ENCODE peak calls at places on chromosomes 6 and 20, in six cellular contexts. One of them, this sample, is unnamed.

GRCh38 chr6:79646006-79646405 is 14.9 kb downstream of the SH3BGRL2 start:
- DNase-seq in H1: peak
- DNase-seq in GM12891: no peak
- DNase-seq in GM12878: no peak
- DNase-seq in K562: peak
- DNase-seq in HepG2: no peak
- DNase-seq in this sample: no peak

GRCh38 chr6:129276986-129277385 is 394.0 kb downstream of the LAMA2 start:
- DNase-seq in H1: no peak
- DNase-seq in GM12891: no peak
- DNase-seq in GM12878: no peak
- DNase-seq in K562: no peak
- DNase-seq in HepG2: no peak
- DNase-seq in this sample: no peak

GRCh38 chr6:39948156-39948850 is 14.0 kb upstream of the MOCS1 start:
- DNase-seq in H1: no peak
- DNase-seq in GM12891: no peak
- DNase-seq in GM12878: no peak
- DNase-seq in K562: no peak
- DNase-seq in HepG2: peak
- DNase-seq in this sample: no peak

GRCh38 chr6:166625356-166625755 is 1.7 kb downstream of the RPS6KA2 start:
- DNase-seq in H1: no peak
- DNase-seq in GM12891: no peak
- DNase-seq in GM12878: no peak
- DNase-seq in K562: no peak
- DNase-seq in HepG2: no peak
- DNase-seq in this sample: no peak

GRCh38 chr6:139250296-139251274 is 41.2 kb downstream of the TXLNB start:
- DNase-seq in H1: peak
- DNase-seq in GM12891: peak
- DNase-seq in GM12878: no peak
- DNase-seq in K562: peak
- DNase-seq in HepG2: peak
- DNase-seq in this sample: peak

GRCh38 chr6:1110164-1110563 is 201.7 kb upstream of the FOXQ1 start:
- DNase-seq in H1: peak
- DNase-seq in GM12891: no peak
- DNase-seq in GM12878: no peak
- DNase-seq in K562: no peak
- DNase-seq in HepG2: peak
- DNase-seq in this sample: no peak

GRCh38 chr6:140205795-140206593 is 831.5 kb upstream of the CITED2 start:
- DNase-seq in H1: no peak
- DNase-seq in GM12891: no peak
- DNase-seq in GM12878: no peak
- DNase-seq in K562: no peak
- DNase-seq in HepG2: no peak
- DNase-seq in this sample: no peak

GRCh38 chr20:2301164-2301622 is 5.4 kb downstream of the TGM3 start:
- DNase-seq in H1: no peak
- DNase-seq in GM12891: peak
- DNase-seq in GM12878: peak
- DNase-seq in K562: peak
- DNase-seq in HepG2: peak
- DNase-seq in this sample: peak

GRCh38 chr6:128519132-128519930 is 1.1 kb downstream of the PTPRK start:
- DNase-seq in H1: peak
- DNase-seq in GM12891: no peak
- DNase-seq in GM12878: no peak
- DNase-seq in K562: no peak
- DNase-seq in HepG2: peak
- DNase-seq in this sample: peak

GRCh38 chr20:2314759-2315439 is 19.1 kb downstream of the TGM3 start:
- DNase-seq in H1: no peak
- DNase-seq in GM12891: no peak
- DNase-seq in GM12878: no peak
- DNase-seq in K562: peak
- DNase-seq in HepG2: no peak
- DNase-seq in this sample: no peak

GRCh38 chr20:58693226-58694006 is 816 bp downstream of the NPEPL1 start:
- DNase-seq in H1: peak
- DNase-seq in GM12891: peak
- DNase-seq in GM12878: no peak
- DNase-seq in K562: no peak
- DNase-seq in HepG2: no peak
- DNase-seq in this sample: no peak

GRCh38 chr6:30508890-30509736 is 19.8 kb downstream of the HLA-E start:
- DNase-seq in H1: no peak
- DNase-seq in GM12891: no peak
- DNase-seq in GM12878: peak
- DNase-seq in K562: peak
- DNase-seq in HepG2: no peak
- DNase-seq in this sample: no peak

GRCh38 chr20:18456600-18456999 is 10.2 kb downstream of the DZANK1 start:
- DNase-seq in H1: no peak
- DNase-seq in GM12891: no peak
- DNase-seq in GM12878: no peak
- DNase-seq in K562: no peak
- DNase-seq in HepG2: no peak
- DNase-seq in this sample: no peak

GRCh38 chr6:108001696-108002231 is 43.8 kb upstream of the SEC63 start:
- DNase-seq in H1: no peak
- DNase-seq in GM12891: no peak
- DNase-seq in GM12878: no peak
- DNase-seq in K562: no peak
- DNase-seq in HepG2: peak
- DNase-seq in this sample: no peak

GRCh38 chr6:8130399-8130798 is 28.1 kb upstream of the EEF1E1 start:
- DNase-seq in H1: no peak
- DNase-seq in GM12891: no peak
- DNase-seq in GM12878: no peak
- DNase-seq in K562: no peak
- DNase-seq in HepG2: no peak
- DNase-seq in this sample: no peak

GRCh38 chr20:49247169-49247734 is 28.0 kb downstream of the DDX27 start:
- DNase-seq in H1: no peak
- DNase-seq in GM12891: no peak
- DNase-seq in GM12878: no peak
- DNase-seq in K562: no peak
- DNase-seq in HepG2: no peak
- DNase-seq in this sample: no peak

GRCh38 chr20:49248879-49249665 is 28.8 kb downstream of the ZNFX1 start:
- DNase-seq in H1: no peak
- DNase-seq in GM12891: no peak
- DNase-seq in GM12878: no peak
- DNase-seq in K562: no peak
- DNase-seq in HepG2: no peak
- DNase-seq in this sample: no peak

GRCh38 chr20:49247792-49248191 is 28.6 kb downstream of the DDX27 start:
- DNase-seq in H1: no peak
- DNase-seq in GM12891: no peak
- DNase-seq in GM12878: no peak
- DNase-seq in K562: no peak
- DNase-seq in HepG2: no peak
- DNase-seq in this sample: no peak

GRCh38 chr20:49248301-49248700 is 29.1 kb downstream of the DDX27 start:
- DNase-seq in H1: no peak
- DNase-seq in GM12891: no peak
- DNase-seq in GM12878: no peak
- DNase-seq in K562: no peak
- DNase-seq in HepG2: no peak
- DNase-seq in this sample: no peak

DNA sequence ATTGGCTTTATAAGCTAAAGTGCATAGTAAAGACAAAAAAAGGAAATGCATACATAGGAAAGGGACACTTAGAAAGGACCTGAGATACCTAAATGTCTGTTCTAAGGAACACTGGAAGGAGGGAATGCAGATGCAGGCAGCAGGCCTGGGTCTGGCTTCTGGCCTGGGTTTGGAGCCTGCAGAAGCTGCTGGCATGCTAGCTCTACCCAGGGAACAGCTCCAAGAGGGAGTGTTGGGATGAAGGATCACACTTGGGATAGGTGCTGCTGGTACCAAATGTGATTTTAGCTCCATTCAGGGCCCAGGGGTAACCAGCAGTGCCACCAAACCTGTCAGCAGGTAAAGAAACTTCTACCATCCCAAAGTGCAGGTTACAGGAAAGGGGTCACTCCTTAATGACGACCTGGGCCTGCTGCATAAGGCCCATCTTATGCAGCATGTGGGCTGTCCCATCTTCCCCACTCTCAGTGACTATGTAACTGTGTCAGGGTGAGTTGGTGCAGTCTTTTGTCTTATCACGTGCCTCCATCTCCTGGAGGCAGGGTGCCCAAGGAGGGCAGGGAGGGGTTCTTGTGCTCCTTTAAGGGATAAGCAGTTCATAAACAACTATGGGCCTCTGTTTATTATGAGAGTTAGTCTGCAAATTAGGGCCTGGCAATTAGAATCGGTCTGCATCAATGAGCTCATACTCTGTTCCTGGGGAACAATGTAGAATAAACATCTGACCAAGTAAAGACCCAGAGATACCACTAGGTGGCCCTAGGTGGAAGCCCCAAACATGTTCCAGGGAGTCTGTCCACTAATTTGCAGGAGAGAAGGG is 26.9 kb downstream of the DDX27 start:
- DNase-seq in H1: no peak
- DNase-seq in GM12891: peak
- DNase-seq in GM12878: no peak
- DNase-seq in K562: peak
- DNase-seq in HepG2: peak
- DNase-seq in this sample: peak
- TF ChIP-seq TAF1 in H1: no peak
- TF ChIP-seq TAF1 in GM12891: no peak
- TF ChIP-seq TAF1 in GM12878: no peak
- TF ChIP-seq TAF1 in K562: no peak
- TF ChIP-seq TAF1 in HepG2: no peak
- TF ChIP-seq TAF1 in this sample: no peak

DNA sequence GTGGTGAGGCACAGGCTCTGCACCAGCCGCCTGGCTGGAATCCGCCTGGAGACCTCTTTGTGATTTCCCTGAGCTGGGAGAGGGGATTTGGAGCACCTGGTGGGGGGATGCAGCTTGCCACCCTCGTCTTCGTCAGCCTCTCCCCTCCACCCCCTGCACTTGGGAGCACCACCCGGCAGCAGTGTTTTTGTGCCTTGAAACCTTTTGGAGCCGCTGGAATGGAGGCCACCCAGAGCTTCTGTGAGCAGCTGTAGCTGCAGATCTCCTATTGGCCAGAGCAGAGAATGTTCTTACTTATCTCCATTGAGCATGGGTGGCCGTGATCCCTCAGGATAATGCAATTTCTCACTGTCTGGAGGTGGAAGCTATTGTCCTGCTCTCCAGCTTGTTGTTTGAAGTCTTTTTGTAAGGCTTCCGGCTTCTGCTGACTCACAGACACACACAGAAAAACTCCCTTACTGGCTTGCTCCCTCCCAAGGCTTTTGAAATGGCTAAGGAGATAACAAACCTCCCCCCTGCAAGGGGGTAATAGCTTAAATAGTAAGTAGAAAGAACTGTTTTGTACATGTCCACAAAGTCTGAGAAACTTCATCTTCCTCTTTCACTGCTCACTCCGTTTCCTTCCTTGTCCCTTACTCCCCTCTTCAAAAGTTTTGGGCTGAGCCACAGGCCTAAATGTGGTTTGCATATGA is 271.2 kb downstream of the PRL start:
- DNase-seq in H1: peak
- DNase-seq in GM12891: peak
- DNase-seq in GM12878: peak
- DNase-seq in K562: peak
- DNase-seq in HepG2: no peak
- DNase-seq in this sample: no peak
- TF ChIP-seq POLR2A in H1: peak
- TF ChIP-seq POLR2A in GM12891: peak
- TF ChIP-seq POLR2A in GM12878: no peak
- TF ChIP-seq POLR2A in K562: peak
- TF ChIP-seq POLR2A in HepG2: no peak
- TF ChIP-seq POLR2A in this sample: peak

GRCh38 chr6:46437671-46438221 is 53.5 kb downstream of the RCAN2 start:
- DNase-seq in H1: no peak
- DNase-seq in GM12891: no peak
- DNase-seq in GM12878: no peak
- DNase-seq in K562: no peak
- DNase-seq in HepG2: no peak
- DNase-seq in this sample: no peak
- TF ChIP-seq POLR2AphosphoS5 in H1: no peak
- TF ChIP-seq POLR2AphosphoS5 in GM12891: no peak
- TF ChIP-seq POLR2AphosphoS5 in GM12878: no peak
- TF ChIP-seq POLR2AphosphoS5 in K562: no peak
- TF ChIP-seq POLR2AphosphoS5 in HepG2: no peak
- TF ChIP-seq POLR2AphosphoS5 in this sample: no peak

GRCh38 chr20:61279621-61280150 is 27.6 kb downstream of the CDH4 start:
- DNase-seq in H1: no peak
- DNase-seq in GM12891: no peak
- DNase-seq in GM12878: no peak
- DNase-seq in K562: no peak
- DNase-seq in HepG2: no peak
- DNase-seq in this sample: no peak

GRCh38 chr20:61284752-61285151 is 32.7 kb downstream of the CDH4 start:
- DNase-seq in H1: no peak
- DNase-seq in GM12891: no peak
- DNase-seq in GM12878: no peak
- DNase-seq in K562: no peak
- DNase-seq in HepG2: no peak
- DNase-seq in this sample: no peak

GRCh38 chr20:61278296-61278695 is 26.2 kb downstream of the CDH4 start:
- DNase-seq in H1: no peak
- DNase-seq in GM12891: no peak
- DNase-seq in GM12878: no peak
- DNase-seq in K562: no peak
- DNase-seq in HepG2: no peak
- DNase-seq in this sample: no peak

GRCh38 chr20:61280217-61280980 is 28.3 kb downstream of the CDH4 start:
- DNase-seq in H1: no peak
- DNase-seq in GM12891: no peak
- DNase-seq in GM12878: no peak
- DNase-seq in K562: no peak
- DNase-seq in HepG2: no peak
- DNase-seq in this sample: no peak

DNA sequence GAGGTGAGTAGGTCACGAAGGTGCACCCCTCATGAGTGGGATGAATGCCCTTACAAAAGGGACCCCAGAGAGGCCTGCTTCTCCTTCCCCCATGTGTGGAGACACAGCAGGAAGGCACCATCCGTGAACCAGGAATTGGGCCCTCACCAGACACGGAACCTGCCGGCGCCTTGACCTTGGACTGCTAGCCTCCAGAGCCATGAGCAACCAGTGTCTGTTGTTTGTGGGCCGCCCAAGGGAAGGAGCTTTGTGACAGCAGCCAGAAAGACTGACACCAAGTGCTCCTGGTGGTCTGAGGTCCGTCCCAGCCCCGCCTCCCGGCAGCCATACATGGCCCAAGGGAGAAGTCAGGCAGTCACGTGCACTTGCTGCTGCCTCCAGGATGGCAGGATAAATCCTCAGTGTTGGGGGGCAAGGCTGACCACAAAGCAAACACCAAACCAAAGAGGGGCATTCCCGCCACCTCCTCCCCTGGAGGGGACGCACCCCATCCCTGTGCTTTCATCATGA is 29.3 kb downstream of the CDH4 start:
- DNase-seq in H1: no peak
- DNase-seq in GM12891: no peak
- DNase-seq in GM12878: no peak
- DNase-seq in K562: no peak
- DNase-seq in HepG2: no peak
- DNase-seq in this sample: no peak
- TF ChIP-seq TAF1 in H1: no peak
- TF ChIP-seq TAF1 in GM12891: no peak
- TF ChIP-seq TAF1 in GM12878: no peak
- TF ChIP-seq TAF1 in K562: no peak
- TF ChIP-seq TAF1 in HepG2: no peak
- TF ChIP-seq TAF1 in this sample: no peak